ENCODE peak calls at places on chromosome X, in four cellular contexts. O is lower leg skin, F is astrocyte, H is fibroblast of mammary gland. D is an unnamed sample.

GRCh38 chrX:123833387-123833786 is 26.5 kb upstream of the XIAP start:
- DNase-seq in O (peak; percentile 26), F (no peak), H (peak; percentile 53), D (peak; percentile 46)

GRCh38 chrX:13793897-13794296 is 23.0 kb downstream of the GPM6B start:
- DNase-seq in O (no peak), F (no peak), H (no peak), D (no peak)

GRCh38 chrX:50067435-50068292 is 133.1 kb downstream of the AKAP4 start:
- DNase-seq in O (no peak), F (peak; percentile 22), H (peak; percentile 36), D (peak; percentile 37)

GRCh38 chrX:38612281-38612680 is 50.9 kb downstream of the TSPAN7 start:
- DNase-seq in O (no peak), F (no peak), H (no peak), D (no peak)

GRCh38 chrX:68808686-68809357 is 20.0 kb upstream of the EFNB1 start:
- DNase-seq in O (no peak), F (no peak), H (peak; percentile 45), D (no peak)

GRCh38 chrX:124736553-124737240 is 390.3 kb downstream of the SH2D1A start:
- DNase-seq in O (no peak), F (no peak), H (no peak), D (no peak)

GRCh38 chrX:56802921-56803848 is 74.1 kb downstream of the NBDY start:
- DNase-seq in O (no peak), F (peak; percentile 42), H (peak; percentile 83), D (peak; percentile 50)

GRCh38 chrX:109360301-109360700 is 121.6 kb downstream of the GUCY2F start:
- DNase-seq in O (no peak), F (no peak), H (no peak), D (peak; percentile 20)

GRCh38 chrX:104695593-104695992 is 129.6 kb downstream of the IL1RAPL2 start:
- DNase-seq in O (no peak), F (no peak), H (no peak), D (no peak)

GRCh38 chrX:20265221-20265725 is 1.4 kb downstream of the RPS6KA3 start:
- DNase-seq in O (peak; percentile 27), F (peak; percentile 87), H (peak; percentile 89), D (peak; percentile 71)

GRCh38 chrX:39791691-39792090 is 306.1 kb downstream of the BCOR start:
- DNase-seq in O (no peak), F (no peak), H (no peak), D (no peak)

GRCh38 chrX:55007633-55008032 is 7.5 kb downstream of the APEX2 start:
- DNase-seq in O (no peak), F (peak; percentile 66), H (peak; percentile 65), D (peak; percentile 76)

GRCh38 chrX:19805054-19805690 is 82.2 kb downstream of the SH3KBP1 start:
- DNase-seq in O (no peak), F (no peak), H (peak; percentile 11), D (no peak)

GRCh38 chrX:124217289-124218251 is 114.9 kb upstream of the TEX13D start:
- DNase-seq in O (no peak), F (peak; percentile 61), H (no peak), D (no peak)

GRCh38 chrX:45774961-45775360 is 574.3 kb upstream of the DIPK2B start:
- DNase-seq in O (no peak), F (peak; percentile 85), H (peak; percentile 95), D (peak; percentile 88)

GRCh38 chrX:129959493-129959832 is 23.0 kb upstream of the BCORL1 start:
- DNase-seq in O (no peak), F (no peak), H (peak; percentile 17), D (peak; percentile 37)

GRCh38 chrX:70554081-70554480 is 109.4 kb downstream of the DLG3 start:
- DNase-seq in O (no peak), F (peak; percentile 2), H (peak; percentile 45), D (peak; percentile 6)

GRCh38 chrX:69318651-69319305 is 153.5 kb upstream of the PJA1 start:
- DNase-seq in O (no peak), F (no peak), H (no peak), D (no peak)

GRCh38 chrX:135086197-135086854 is 34.0 kb downstream of the ETDB start:
- DNase-seq in O (peak; percentile 22), F (peak; percentile 34), H (peak; percentile 71), D (peak; percentile 51)

GRCh38 chrX:69289046-69289838 is 124.0 kb upstream of the PJA1 start:
- DNase-seq in O (no peak), F (no peak), H (no peak), D (no peak)

GRCh38 chrX:55924574-55924973 is 207.0 kb downstream of the RRAGB start:
- DNase-seq in O (no peak), F (no peak), H (no peak), D (no peak)

GRCh38 chrX:10166731-10167149 is 10.0 kb downstream of the CLCN4 start:
- DNase-seq in O (no peak), F (no peak), H (no peak), D (no peak)

GRCh38 chrX:139932077-139932900 is 564 bp downstream of the ATP11C start:
- DNase-seq in O (peak; percentile 14), F (no peak), H (no peak), D (peak; percentile 30)

GRCh38 chrX:13669246-13669689 is 16.3 kb downstream of the TCEANC start:
- DNase-seq in O (peak; percentile 63), F (peak; percentile 96), H (peak; percentile 98), D (peak; percentile 98)

GRCh38 chrX:9130031-9130430 is 96.1 kb upstream of the FAM9B start:
- DNase-seq in O (no peak), F (no peak), H (no peak), D (no peak)

GRCh38 chrX:9133426-9133825 is 99.5 kb upstream of the FAM9B start:
- DNase-seq in O (no peak), F (peak; percentile 63), H (peak; percentile 45), D (peak; percentile 27)

GRCh38 chrX:9131066-9131465 is 97.1 kb upstream of the FAM9B start:
- DNase-seq in O (no peak), F (no peak), H (peak; percentile 28), D (no peak)

GRCh38 chrX:9134341-9134740 is 100.4 kb upstream of the FAM9B start:
- DNase-seq in O (no peak), F (no peak), H (no peak), D (no peak)

DNA sequence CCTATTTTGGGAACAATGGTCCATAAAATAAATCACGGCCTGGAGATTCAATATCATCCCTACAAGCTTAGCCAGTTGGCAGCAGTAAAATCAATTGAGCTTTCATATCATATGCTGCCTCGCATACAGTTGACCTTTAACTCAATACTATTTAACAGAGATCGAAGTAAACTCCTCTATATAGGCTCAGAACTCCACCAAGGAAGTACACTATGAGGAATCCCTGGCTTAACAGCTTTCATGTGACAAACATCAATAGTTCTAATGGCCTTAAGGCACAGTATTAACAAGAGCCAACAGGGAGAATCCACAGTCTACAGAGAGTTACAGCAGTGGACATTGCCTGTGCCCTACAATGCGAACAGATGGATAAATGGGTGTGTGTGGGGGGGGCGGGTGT is 98.1 kb upstream of the FAM9B start:
- DNase-seq in O (no peak), F (no peak), H (no peak), D (no peak)
- TF ChIP-seq CTCF in O (no peak), F (no peak), H (no peak), D (no peak)

DNA sequence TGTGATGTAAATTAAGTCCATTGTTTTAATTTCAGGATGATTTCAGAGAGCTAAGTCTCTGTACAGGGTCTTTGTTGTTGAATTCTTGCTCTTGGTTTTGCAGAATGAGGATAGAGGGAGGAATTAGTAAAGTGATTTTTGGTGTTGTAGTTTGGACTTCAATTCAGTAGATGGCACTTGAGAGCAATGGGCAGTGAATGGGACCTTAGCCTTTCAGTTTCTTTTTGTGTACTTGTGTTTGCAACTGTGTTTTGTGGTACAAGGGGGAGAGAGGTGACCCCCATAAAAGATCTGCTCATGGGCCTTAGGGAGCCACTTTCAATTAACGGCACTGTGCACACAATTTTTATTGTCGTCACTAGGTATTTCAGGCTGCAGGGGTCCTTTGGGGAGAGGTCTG is 340.0 kb downstream of the DCAF12L2 start:
- DNase-seq in O (no peak), F (no peak), H (no peak), D (no peak)
- TF ChIP-seq CTCF in O (no peak), F (no peak), H (no peak), D (no peak)

GRCh38 chrX:119292445-119292844 is 56.4 kb downstream of the PGRMC1 start:
- DNase-seq in O (no peak), F (no peak), H (peak; percentile 1), D (no peak)
- TF ChIP-seq CTCF in O (no peak), F (no peak), H (peak; percentile 18), D (no peak)

DNA sequence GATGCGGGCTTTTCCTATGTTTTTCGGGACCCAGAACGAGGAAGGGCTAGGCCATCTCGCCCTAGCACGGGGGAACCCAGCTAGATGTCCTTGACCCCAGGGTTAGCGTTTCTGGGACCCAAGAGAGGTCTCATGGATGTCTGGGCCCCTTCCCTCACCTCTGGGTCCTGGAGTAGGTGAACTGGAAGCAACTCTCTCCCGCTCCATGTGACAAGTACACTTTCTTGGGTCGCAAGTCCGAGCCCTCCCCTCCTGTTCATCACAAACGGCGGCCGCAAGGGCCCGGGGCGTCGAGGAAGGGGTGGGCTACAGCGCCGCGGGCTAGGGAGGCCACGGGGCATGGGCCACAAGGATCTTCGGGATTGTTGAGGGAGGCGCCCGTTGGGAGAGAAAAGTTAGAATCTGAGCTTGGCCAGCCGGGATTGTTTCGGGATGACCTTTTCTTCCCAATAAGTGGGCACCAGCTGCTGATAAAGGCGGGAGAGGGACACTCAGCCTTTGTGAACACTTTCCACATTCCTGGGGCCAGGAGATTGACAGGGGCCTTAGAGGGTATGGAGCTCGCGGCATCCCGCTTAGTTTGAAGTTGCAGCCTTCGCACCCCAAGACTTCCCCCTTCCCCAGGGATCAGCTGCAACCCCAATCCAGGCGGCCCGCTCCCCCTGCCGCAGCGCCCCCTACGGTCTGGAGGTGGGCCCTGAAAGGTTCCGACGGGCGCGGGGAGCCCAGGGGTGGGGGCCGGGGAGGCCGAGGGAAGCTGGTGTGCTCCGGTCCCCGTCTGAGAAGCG is 137.0 kb upstream of the ZIC3 start:
- DNase-seq in O (no peak), F (no peak), H (no peak), D (no peak)
- TF ChIP-seq CTCF in O (no peak), F (no peak), H (no peak), D (no peak)

GRCh38 chrX:22699591-22700091 is 300.1 kb upstream of the DDX53 start:
- DNase-seq in O (peak; percentile 15), F (peak; percentile 82), H (peak; percentile 69), D (peak; percentile 90)
- TF ChIP-seq CTCF in O (no peak), F (no peak), H (no peak), D (no peak)

DNA sequence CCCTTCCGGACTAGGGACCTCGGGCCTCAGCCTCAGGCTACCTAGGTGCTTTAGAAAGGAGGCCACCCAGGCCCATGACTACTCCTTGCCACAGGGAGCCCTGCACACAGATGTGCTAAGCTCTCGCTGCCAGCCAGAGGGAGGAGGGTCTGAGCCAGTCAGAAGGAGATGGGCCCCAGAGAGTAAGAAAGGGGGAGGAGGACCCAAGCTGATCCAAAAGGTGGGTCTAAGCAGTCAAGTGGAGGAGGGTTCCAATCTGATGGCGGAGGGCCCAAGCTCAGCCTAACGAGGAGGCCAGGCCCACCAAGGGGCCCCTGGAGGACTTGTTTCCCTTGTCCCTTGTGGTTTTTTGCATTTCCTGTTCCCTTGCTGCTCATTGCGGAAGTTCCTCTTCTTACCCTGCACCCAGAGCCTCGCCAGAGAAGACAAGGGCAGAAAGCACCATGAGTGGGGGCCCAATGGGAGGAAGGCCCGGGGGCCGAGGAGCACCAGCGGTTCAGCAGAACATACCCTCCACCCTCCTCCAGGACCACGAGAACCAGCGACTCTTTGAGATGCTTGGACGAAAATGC is at the start of gene WAS:
- DNase-seq in O (no peak), F (no peak), H (no peak), D (no peak)
- TF ChIP-seq CTCF in O (no peak), F (no peak), H (no peak), D (no peak)

GRCh38 chrX:101799387-101799786 is 132.4 kb downstream of the ZMAT1 start:
- DNase-seq in O (peak; percentile 88), F (peak; percentile 62), H (peak; percentile 87), D (peak; percentile 76)

GRCh38 chrX:101803451-101803850 is 128.4 kb downstream of the ZMAT1 start:
- DNase-seq in O (no peak), F (peak; percentile 1), H (peak; percentile 27), D (peak; percentile 4)
- TF ChIP-seq CTCF in O (no peak), F (peak; percentile 29), H (peak; percentile 54), D (peak; percentile 45)